ENCODE peak calls at places on chromosomes 6 and 20, in ten cellular contexts. B is colonic mucosa; Q is epithelial cell of prostate; P is H1; A is AG08396; H is cardiac muscle cell; R is EL; K is activated CD8-positive, alpha-beta memory T cell treated with anti-CD3 and anti-CD28 coated beads, Interleukin-2, amount 50 U/mL, for 48 hours; V is HS-5; Y is CD8-positive, alpha-beta T cell. F is an unnamed sample.
A peak's percentile ranks its signal among the peaks of the same experiment; 100 is the strongest.

GRCh38 chr6:17527076-17527475 is 73.0 kb upstream of the FAM8A1 start:
- DNase-seq in B (no peak), Q (no peak), P (no peak), A (no peak), H (no peak), R (no peak), K (no peak), V (no peak), Y (no peak), F (no peak)

GRCh38 chr6:101454106-101454676 is 60.7 kb downstream of the GRIK2 start:
- DNase-seq in B (no peak), Q (peak; percentile 6), P (no peak), A (no peak), H (no peak), R (no peak), K (no peak), V (no peak), Y (no peak), F (no peak)

GRCh38 chr6:80477591-80478370 is 371.3 kb downstream of the BCKDHB start:
- DNase-seq in B (no peak), Q (no peak), P (no peak), A (peak; percentile 8), H (no peak), R (peak; percentile 62), K (no peak), V (no peak), Y (no peak), F (no peak)

GRCh38 chr6:75563032-75563431 is 38.6 kb upstream of the SENP6 start:
- DNase-seq in B (no peak), Q (peak; percentile 10), P (peak; percentile 10), A (peak; percentile 30), H (peak; percentile 32), R (peak; percentile 48), K (no peak), V (no peak), Y (no peak), F (peak; percentile 42)

GRCh38 chr6:129140571-129140970 is 257.6 kb downstream of the LAMA2 start:
- DNase-seq in B (no peak), Q (no peak), P (no peak), A (no peak), H (no peak), R (no peak), K (no peak), V (no peak), Y (no peak), F (no peak)

GRCh38 chr6:119343167-119343566 is 6.4 kb downstream of the MAN1A1 start:
- DNase-seq in B (no peak), Q (no peak), P (no peak), A (no peak), H (no peak), R (no peak), K (no peak), V (no peak), Y (no peak), F (no peak)

GRCh38 chr6:131029661-131030297 is 33.3 kb downstream of the EPB41L2 start:
- DNase-seq in B (no peak), Q (no peak), P (no peak), A (peak; percentile 39), H (peak; percentile 12), R (peak; percentile 67), K (no peak), V (no peak), Y (no peak), F (no peak)

GRCh38 chr6:47187883-47188587 is 121.7 kb downstream of the TNFRSF21 start:
- DNase-seq in B (no peak), Q (no peak), P (no peak), A (no peak), H (no peak), R (peak; percentile 27), K (no peak), V (no peak), Y (no peak), F (no peak)

GRCh38 chr6:12950879-12951814 is 234.6 kb downstream of the PHACTR1 start:
- DNase-seq in B (no peak), Q (no peak), P (no peak), A (no peak), H (no peak), R (no peak), K (no peak), V (no peak), Y (no peak), F (no peak)

GRCh38 chr20:19512886-19513285 is 245.2 kb upstream of the RIN2 start:
- DNase-seq in B (no peak), Q (no peak), P (no peak), A (no peak), H (no peak), R (no peak), K (no peak), V (no peak), Y (no peak), F (no peak)

GRCh38 chr20:53755733-53756523 is 162.3 kb upstream of the ZNF217 start:
- DNase-seq in B (no peak), Q (no peak), P (no peak), A (no peak), H (no peak), R (no peak), K (no peak), V (no peak), Y (no peak), F (no peak)

GRCh38 chr6:83474309-83474708 is 38.0 kb upstream of the PRSS35 start:
- DNase-seq in B (no peak), Q (no peak), P (no peak), A (peak; percentile 12), H (no peak), R (peak; percentile 14), K (no peak), V (no peak), Y (no peak), F (no peak)

GRCh38 chr20:19098806-19099578 is 113.5 kb upstream of the SLC24A3 start:
- DNase-seq in B (peak; percentile 86), Q (no peak), P (no peak), A (no peak), H (no peak), R (no peak), K (no peak), V (no peak), Y (no peak), F (no peak)

GRCh38 chr6:54929245-54929909 is 82.8 kb downstream of the FAM83B start:
- DNase-seq in B (no peak), Q (no peak), P (no peak), A (no peak), H (no peak), R (no peak), K (no peak), V (no peak), Y (no peak), F (no peak)

GRCh38 chr6:157593596-157593995 is 212.6 kb downstream of the ZDHHC14 start:
- DNase-seq in B (no peak), Q (no peak), P (no peak), A (no peak), H (no peak), R (no peak), K (no peak), V (no peak), Y (no peak), F (no peak)

GRCh38 chr6:133132092-133132491 is 109.1 kb upstream of the EYA4 start:
- DNase-seq in B (no peak), Q (no peak), P (no peak), A (no peak), H (peak; percentile 38), R (no peak), K (no peak), V (no peak), Y (no peak), F (no peak)

F was measured in BE2C.